ENCODE peak calls at places on chromosomes 1 and 21, in four cellular contexts. G is CD4-positive, alpha-beta T cell; N is heart right ventricle; V is stomach. J is an unnamed sample.
A peak's percentile ranks its signal among the peaks of the same experiment; 100 is the strongest.

GRCh38 chr1:220451541-220451940 is 76.4 kb upstream of the MARK1 start:
- DNase-seq in G (no peak), N (no peak), V (no peak), J (no peak)

GRCh38 chr21:28473530-28474225 is 519.0 kb downstream of the LTN1 start:
- DNase-seq in N (no peak), V (no peak), G (no peak), J (no peak)

GRCh38 chr21:29190920-29191319 is 60.5 kb downstream of the MAP3K7CL start:
- DNase-seq in N (no peak), V (no peak), G (no peak), J (no peak)

GRCh38 chr1:87167855-87168630 is 160.6 kb upstream of the LMO4 start:
- DNase-seq in V (no peak), N (no peak), G (no peak), J (no peak)

GRCh38 chr1:145824499-145824842 is 471 bp downstream of the POLR3C start:
- DNase-seq in N (no peak), G (no peak), V (no peak), J (peak; percentile 20)

GRCh38 chr1:35115459-35116383 is 36.5 kb downstream of the ZMYM1 start:
- DNase-seq in G (no peak), V (no peak), N (no peak), J (no peak)

GRCh38 chr1:53799141-53799540 is 39.0 kb downstream of the NDC1 start:
- DNase-seq in G (no peak), V (no peak), N (no peak), J (no peak)

GRCh38 chr1:8902765-8903164 is 24.3 kb upstream of the ENO1 start:
- DNase-seq in G (no peak), V (no peak), N (no peak), J (no peak)

DNA sequence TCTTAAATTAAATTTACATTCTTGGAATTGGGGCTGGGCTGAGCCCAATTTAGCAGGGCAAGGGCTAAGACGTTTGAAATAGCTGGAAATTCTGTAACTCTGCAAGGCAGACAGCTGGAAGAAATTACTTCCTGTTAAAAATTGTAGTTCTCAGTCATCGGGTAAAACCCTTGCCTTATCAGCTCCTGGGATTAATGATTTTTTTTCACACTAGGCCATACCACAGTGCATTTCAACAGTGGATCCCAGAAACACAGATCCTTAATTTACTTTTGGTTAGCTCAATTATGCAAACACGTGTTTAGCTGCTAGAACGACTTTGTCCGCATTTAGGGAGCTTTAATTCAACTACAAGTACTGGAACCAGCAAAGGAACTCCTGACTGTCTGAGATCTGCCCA is 83.4 kb downstream of the OLFML3 start:
- DNase-seq in V (no peak), N (no peak), G (no peak), J (no peak)
- H3K27ac ChIP-seq in V (no peak overlapping the region), N (no peak overlapping the region), G (no peak overlapping the region), J (no peak overlapping the region)

DNA sequence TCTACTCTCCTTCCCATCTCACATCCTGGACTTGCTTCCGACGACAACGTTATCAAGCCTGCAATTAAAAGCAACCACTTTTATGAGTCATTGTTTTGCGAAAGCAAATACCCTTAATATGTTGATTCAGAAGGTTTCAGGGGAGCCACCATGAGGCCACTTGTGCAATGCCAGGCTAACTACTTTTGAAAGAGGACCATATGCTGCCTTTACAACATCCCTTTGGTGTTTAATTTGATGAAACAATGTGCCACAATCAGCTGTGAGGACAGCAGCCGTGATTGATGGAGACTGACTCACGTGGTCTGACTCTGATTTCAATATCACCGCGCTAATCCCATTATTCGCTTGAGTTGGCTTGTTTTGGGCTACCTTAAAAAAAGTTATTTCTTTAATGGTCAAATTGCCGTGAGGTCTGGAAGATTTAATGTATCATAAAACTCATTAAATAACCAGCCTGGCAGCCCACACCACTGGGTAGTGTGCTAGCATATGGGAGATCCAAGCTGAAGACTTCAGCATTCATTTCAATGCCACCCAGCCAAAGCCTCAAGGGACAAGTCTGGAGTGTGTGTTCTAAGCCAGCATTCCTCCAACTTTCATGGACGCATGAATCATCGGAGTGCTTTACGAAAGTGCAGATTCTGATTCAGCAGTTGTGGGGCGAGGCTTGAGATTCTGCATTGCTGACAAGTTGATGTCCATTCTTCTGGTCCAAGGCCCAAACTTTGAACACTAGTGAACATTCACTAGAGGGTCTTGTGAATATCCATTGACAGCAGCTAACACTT is 73.3 kb upstream of the PAXBP1 start:
- DNase-seq in G (no peak), V (no peak), N (no peak), J (peak; percentile 55)
- TF ChIP-seq CTCF in G (no peak), V (no peak), N (no peak), J (no peak)

DNA sequence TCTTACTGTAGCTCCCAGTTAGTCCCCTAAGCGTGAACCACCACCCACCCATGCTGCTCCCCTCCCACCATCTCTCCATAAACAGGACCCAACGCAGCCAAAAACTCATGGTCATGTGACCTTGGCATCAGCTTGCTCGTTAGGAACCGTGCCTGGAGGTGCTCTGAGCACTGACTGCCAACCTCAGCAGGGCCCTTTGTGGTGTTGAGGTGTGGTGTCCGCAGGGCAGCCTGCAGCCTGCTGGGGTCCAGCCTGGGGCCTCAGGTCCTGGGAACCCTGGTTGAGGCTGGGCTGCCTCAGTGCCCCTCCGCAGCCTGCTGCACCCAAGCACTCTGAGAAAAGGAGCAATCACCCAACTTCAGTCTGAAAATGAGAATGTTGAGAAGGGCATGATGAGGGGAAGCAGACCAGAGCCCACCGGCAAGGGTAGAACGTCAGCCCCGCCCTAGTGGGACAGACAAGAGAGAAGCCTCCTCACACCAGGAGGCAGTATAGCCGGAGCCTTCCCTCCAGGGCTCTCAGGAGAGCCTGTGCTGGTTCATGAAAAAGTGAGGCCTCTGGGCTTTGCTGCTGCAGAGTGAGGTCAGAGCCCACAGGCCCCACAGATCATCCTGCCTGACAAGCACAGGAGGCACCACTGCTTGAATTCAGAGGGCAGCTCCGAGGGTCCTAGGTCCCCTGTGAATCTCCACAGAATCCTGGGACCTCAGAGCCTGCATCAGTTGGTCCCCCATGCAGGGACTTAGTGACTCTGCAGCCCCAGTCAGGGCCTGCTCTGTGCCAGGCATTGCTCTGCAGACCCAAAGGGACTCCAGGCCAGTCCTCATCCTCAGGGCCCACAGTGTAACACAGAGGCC is 4.9 kb upstream of the COL6A2 start:
- DNase-seq in N (no peak), G (no peak), V (peak; percentile 15), J (no peak)
- H3K27ac ChIP-seq in N (peak overlapping the region; percentile 44), G (no peak overlapping the region), V (peak overlapping the region; percentile 47), J (no peak overlapping the region)

DNA sequence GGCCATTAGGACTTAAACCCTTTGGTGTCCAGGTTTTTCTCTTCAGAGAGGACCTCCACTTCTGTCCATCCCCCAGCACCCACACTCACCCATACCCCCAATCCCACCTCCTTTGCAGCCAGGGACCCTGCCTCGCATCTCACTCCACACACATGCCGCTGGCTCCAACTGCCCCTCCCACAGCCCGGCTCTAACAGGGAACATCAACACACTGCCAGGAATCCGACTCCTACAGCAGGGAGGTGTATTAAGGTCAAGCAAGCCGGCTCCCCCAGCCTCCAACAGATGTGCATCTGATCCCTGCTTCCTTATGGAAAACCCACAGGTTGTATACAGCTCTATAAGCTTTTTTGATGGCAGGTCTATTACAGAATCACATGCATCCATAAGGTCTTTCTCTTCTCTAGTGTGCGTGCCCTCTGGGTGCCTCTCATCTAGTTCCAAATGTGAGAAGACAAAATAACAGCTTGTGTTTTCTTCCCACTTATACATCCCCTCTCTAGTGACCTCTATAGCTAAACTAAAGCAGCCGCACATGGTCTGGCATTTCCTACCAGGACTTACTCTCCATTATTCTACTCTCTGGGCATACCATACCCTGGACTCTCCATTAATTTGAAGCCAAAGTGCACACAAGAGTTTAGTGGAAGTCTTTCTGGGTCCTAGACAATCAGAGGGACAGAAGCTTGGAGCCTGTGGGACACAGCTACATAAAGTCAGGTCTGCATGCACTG is 16.3 kb downstream of the PIK3C2B start:
- DNase-seq in V (no peak), G (no peak), N (no peak), J (no peak)
- TF ChIP-seq CTCF in V (no peak), G (no peak), N (no peak), J (no peak)

J was measured in RWPE1.